ENCODE peak calls at places on chromosomes 2 and 18, in nine cellular contexts. K, P, V, I, M, S, R, Q and U are unnamed samples.

GRCh38 chr2:240200230-240201051 is 60.0 kb upstream of the OTOS start:
- DNase-seq in K (no peak), P (no peak), V (peak; percentile 14), I (no peak), M (no peak), S (no peak), R (no peak), Q (peak; percentile 46), U (peak; percentile 64)

GRCh38 chr18:62919109-62919838 is 203.9 kb downstream of the PHLPP1 start:
- DNase-seq in K (no peak), P (no peak), V (no peak), I (no peak), M (no peak), S (no peak), R (no peak), Q (peak; percentile 12), U (peak; percentile 25)

GRCh38 chr18:907171-907879 is 2.7 kb downstream of the ADCYAP1 start:
- DNase-seq in K (peak; percentile 49), P (no peak), V (peak; percentile 21), I (peak; percentile 18), M (peak; percentile 39), S (no peak), R (no peak), Q (peak; percentile 72), U (no peak)

GRCh38 chr2:38159621-38160020 is 83.7 kb upstream of the CYP1B1 start:
- DNase-seq in K (no peak), P (no peak), V (no peak), I (no peak), M (no peak), S (no peak), R (no peak), Q (no peak), U (peak; percentile 43)

GRCh38 chr2:182895798-182896197 is 29.4 kb upstream of the FRZB start:
- DNase-seq in K (no peak), P (no peak), V (no peak), I (no peak), M (no peak), S (no peak), R (no peak), Q (no peak), U (no peak)

GRCh38 chr2:217996345-217996744 is 6.5 kb downstream of the TNS1 start:
- DNase-seq in K (no peak), P (no peak), V (peak; percentile 92), I (peak; percentile 55), M (no peak), S (no peak), R (peak; percentile 69), Q (no peak), U (peak; percentile 95)

GRCh38 chr2:73640537-73640936 is 1.7 kb downstream of the NAT8 start:
- DNase-seq in K (no peak), P (no peak), V (no peak), I (peak; percentile 45), M (no peak), S (no peak), R (no peak), Q (no peak), U (peak; percentile 49)

GRCh38 chr2:213085538-213085937 is 65.9 kb downstream of the IKZF2 start:
- DNase-seq in K (no peak), P (no peak), V (no peak), I (no peak), M (no peak), S (no peak), R (no peak), Q (no peak), U (no peak)

GRCh38 chr18:34522627-34523026 is 187.5 kb upstream of the DTNA start:
- DNase-seq in K (peak; percentile 5), P (no peak), V (no peak), I (no peak), M (no peak), S (no peak), R (no peak), Q (no peak), U (no peak)

GRCh38 chr2:223563462-223563861 is 38.7 kb downstream of the SCG2 start:
- DNase-seq in K (peak; percentile 14), P (no peak), V (peak; percentile 90), I (peak; percentile 96), M (peak; percentile 64), S (peak; percentile 92), R (peak; percentile 83), Q (no peak), U (peak; percentile 85)

GRCh38 chr2:7943446-7943845 is 738.4 kb upstream of the ID2 start:
- DNase-seq in K (no peak), P (no peak), V (no peak), I (no peak), M (no peak), S (no peak), R (no peak), Q (no peak), U (no peak)

GRCh38 chr18:34280653-34281052 is 55.9 kb upstream of the NOL4 start:
- DNase-seq in K (no peak), P (no peak), V (no peak), I (no peak), M (no peak), S (no peak), R (no peak), Q (peak; percentile 18), U (no peak)

GRCh38 chr2:105249891-105250290 is 8.3 kb downstream of the GPR45 start:
- DNase-seq in K (no peak), P (no peak), V (no peak), I (no peak), M (no peak), S (no peak), R (no peak), Q (no peak), U (no peak)

GRCh38 chr18:25230658-25231326 is 121.2 kb downstream of the ZNF521 start:
- DNase-seq in K (no peak), P (no peak), V (peak; percentile 95), I (peak; percentile 72), M (peak; percentile 39), S (no peak), R (peak; percentile 85), Q (no peak), U (peak; percentile 90)

GRCh38 chr2:197128126-197128525 is 182.5 kb downstream of the ANKRD44 start:
- DNase-seq in K (no peak), P (no peak), V (no peak), I (no peak), M (no peak), S (no peak), R (peak; percentile 20), Q (no peak), U (no peak)

DNA sequence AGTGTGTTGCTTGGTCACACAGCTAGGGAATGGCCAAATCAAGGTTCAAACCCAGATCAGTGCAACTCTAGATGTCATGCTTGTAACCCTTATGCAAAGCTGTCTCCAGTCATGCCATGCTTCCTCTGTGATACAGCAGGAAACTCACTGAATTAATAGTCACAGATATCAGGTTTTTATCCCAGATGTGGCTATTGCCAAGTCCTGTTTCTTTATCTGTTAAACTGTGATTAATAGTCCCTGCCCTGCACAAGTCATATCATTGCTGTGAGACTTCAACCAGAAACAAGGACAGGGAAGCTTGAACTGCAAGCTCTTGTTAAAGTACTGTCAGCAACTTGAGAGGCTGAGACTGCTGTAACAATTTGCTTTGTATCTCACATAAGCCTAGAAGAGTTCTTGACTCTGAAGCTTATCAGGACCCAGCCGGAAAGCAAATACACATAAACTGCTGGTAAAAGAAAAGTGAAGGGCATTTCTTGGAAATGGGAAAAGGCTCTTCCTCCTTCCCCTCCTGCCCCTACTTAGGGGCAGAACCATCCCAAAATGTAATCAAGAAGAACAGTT is 609.0 kb downstream of the DCC start:
- DNase-seq in K (peak; percentile 12), P (no peak), V (no peak), I (no peak), M (peak; percentile 27), S (no peak), R (no peak), Q (no peak), U (no peak)
- H3K9me3 ChIP-seq in K (peaks cover 3% of the 10 kb centered on the region), P (no peaks in the 10 kb centered on the region), V (no peaks in the 10 kb centered on the region), I (peaks cover 7% of the 10 kb centered on the region), M (no peaks in the 10 kb centered on the region), S (peaks cover 26% of the 10 kb centered on the region), R (no peaks in the 10 kb centered on the region), Q (no peaks in the 10 kb centered on the region), U (no peaks in the 10 kb centered on the region)

DNA sequence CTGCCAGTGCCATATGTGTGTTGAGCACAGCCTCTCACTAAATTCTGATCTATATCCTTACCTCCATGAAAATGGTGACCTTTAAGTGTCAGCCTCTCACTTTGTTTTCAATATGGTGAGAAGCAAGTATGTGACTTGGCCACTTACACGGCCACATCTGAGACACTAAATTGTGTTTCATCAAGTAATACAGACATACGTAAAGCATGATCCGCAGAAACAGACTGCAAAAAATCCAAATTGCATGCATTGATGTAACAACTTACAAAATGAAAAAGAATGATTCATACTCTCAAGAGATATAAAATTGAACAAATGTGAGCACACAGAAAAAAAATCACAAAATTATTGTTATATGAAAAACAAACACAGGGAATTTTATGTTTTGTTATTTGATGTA is 55.2 kb upstream of the UGP2 start:
- DNase-seq in K (no peak), P (no peak), V (no peak), I (no peak), M (no peak), S (no peak), R (no peak), Q (no peak), U (peak; percentile 39)
- H3K4me1 ChIP-seq in K (peaks cover 18% of the 10 kb centered on the region), P (no peaks in the 10 kb centered on the region), V (peaks cover 33% of the 10 kb centered on the region), I (peaks cover 14% of the 10 kb centered on the region), M (peaks cover 3% of the 10 kb centered on the region), S (peaks cover 11% of the 10 kb centered on the region), R (peaks cover 15% of the 10 kb centered on the region), Q (peaks cover 18% of the 10 kb centered on the region), U (peaks cover 21% of the 10 kb centered on the region)

GRCh38 chr2:39385172-39385571 is 51.9 kb downstream of the MAP4K3 start:
- DNase-seq in K (no peak), P (no peak), V (no peak), I (peak; percentile 39), M (no peak), S (no peak), R (no peak), Q (no peak), U (no peak)
- H4K20me1 ChIP-seq in K (peaks cover 3% of the 10 kb centered on the region), P (no peaks in the 10 kb centered on the region), V (peaks cover 5% of the 10 kb centered on the region), I (peaks cover 4% of the 10 kb centered on the region), M (peaks cover 25% of the 10 kb centered on the region), S (no peaks in the 10 kb centered on the region), R (peaks cover 48% of the 10 kb centered on the region), Q (peaks cover 10% of the 10 kb centered on the region), U (no peaks in the 10 kb centered on the region)

DNA sequence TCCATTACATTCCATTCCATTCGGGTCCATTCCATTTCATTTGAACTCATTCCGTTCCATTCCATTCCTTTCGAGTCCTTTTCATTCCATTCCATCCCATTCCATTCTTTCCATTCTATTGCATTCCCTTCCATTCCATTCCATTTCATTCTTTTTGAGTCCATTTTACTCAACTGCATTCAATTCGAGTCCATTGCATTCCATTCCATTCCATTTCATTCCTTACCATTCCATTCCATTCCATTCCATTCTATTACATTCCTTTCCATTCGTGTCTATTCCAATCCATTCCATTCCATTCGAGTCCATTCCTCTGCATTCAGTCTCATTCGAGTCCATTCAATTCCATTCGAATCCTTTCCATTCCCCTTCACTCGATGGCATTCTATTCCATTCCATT is 1128.8 kb downstream of the RPIA start:
- DNase-seq in K (no peak), P (no peak), V (no peak), I (no peak), M (no peak), S (no peak), R (no peak), Q (no peak), U (no peak)
- H3K9me3 ChIP-seq in K (no peaks in the 10 kb centered on the region), P (peaks cover 45% of the 10 kb centered on the region), V (peaks cover 7% of the 10 kb centered on the region), I (peaks cover 85% of the 10 kb centered on the region), M (peaks cover 44% of the 10 kb centered on the region), S (peaks cover 68% of the 10 kb centered on the region), R (peaks cover 63% of the 10 kb centered on the region), Q (peaks cover 67% of the 10 kb centered on the region), U (peaks cover 16% of the 10 kb centered on the region)

GRCh38 chr2:219251656-219252055 is 1.4 kb upstream of the TUBA4B start:
- DNase-seq in K (no peak), P (no peak), V (peak; percentile 18), I (no peak), M (no peak), S (no peak), R (no peak), Q (no peak), U (peak; percentile 21)
- H3K4me1 ChIP-seq in K (peaks cover 19% of the 10 kb centered on the region), P (peaks cover 71% of the 10 kb centered on the region), V (peaks cover 41% of the 10 kb centered on the region), I (peaks cover 59% of the 10 kb centered on the region), M (peaks cover 49% of the 10 kb centered on the region), S (peaks cover 63% of the 10 kb centered on the region), R (peaks cover 48% of the 10 kb centered on the region), Q (peaks cover 7% of the 10 kb centered on the region), U (peaks cover 23% of the 10 kb centered on the region)